ENCODE peak calls at places on chromosomes 3 and 15, in four cellular contexts. One of them, this sample, is unnamed.

GRCh38 chr3:447671-448070 is 251.1 kb downstream of the CHL1 start:
- DNase-seq in prostate gland: no peak
- DNase-seq in CD8-positive, alpha-beta T cell: no peak
- DNase-seq in neural progenitor cell: no peak
- DNase-seq in this sample: no peak

GRCh38 chr15:74786659-74787165 is 4.8 kb downstream of the CSK start:
- DNase-seq in prostate gland: no peak
- DNase-seq in CD8-positive, alpha-beta T cell: no peak
- DNase-seq in neural progenitor cell: no peak
- DNase-seq in this sample: no peak

GRCh38 chr3:38374221-38374620 is 27.6 kb downstream of the XYLB start:
- DNase-seq in prostate gland: no peak
- DNase-seq in CD8-positive, alpha-beta T cell: peak
- DNase-seq in neural progenitor cell: no peak
- DNase-seq in this sample: no peak

GRCh38 chr3:187912007-187912406 is 166.7 kb upstream of the BCL6 start:
- DNase-seq in prostate gland: no peak
- DNase-seq in CD8-positive, alpha-beta T cell: no peak
- DNase-seq in neural progenitor cell: no peak
- DNase-seq in this sample: no peak

GRCh38 chr3:167051421-167051820 is 328.7 kb downstream of the ZBBX start:
- DNase-seq in prostate gland: no peak
- DNase-seq in CD8-positive, alpha-beta T cell: no peak
- DNase-seq in neural progenitor cell: peak
- DNase-seq in this sample: no peak

GRCh38 chr3:16101295-16102186 is 72.9 kb upstream of the GALNT15 start:
- DNase-seq in prostate gland: no peak
- DNase-seq in CD8-positive, alpha-beta T cell: no peak
- DNase-seq in neural progenitor cell: no peak
- DNase-seq in this sample: no peak

GRCh38 chr3:195080571-195081141 is 190.3 kb downstream of the XXYLT1 start:
- DNase-seq in prostate gland: no peak
- DNase-seq in CD8-positive, alpha-beta T cell: no peak
- DNase-seq in neural progenitor cell: no peak
- DNase-seq in this sample: peak

GRCh38 chr3:149632225-149632624 is 25.6 kb downstream of the WWTR1 start:
- DNase-seq in prostate gland: no peak
- DNase-seq in CD8-positive, alpha-beta T cell: no peak
- DNase-seq in neural progenitor cell: no peak
- DNase-seq in this sample: no peak

GRCh38 chr15:69414702-69415161 is 583 bp downstream of the KIF23 start:
- DNase-seq in prostate gland: no peak
- DNase-seq in CD8-positive, alpha-beta T cell: no peak
- DNase-seq in neural progenitor cell: peak
- DNase-seq in this sample: peak

GRCh38 chr15:75059607-75060006 is 36.2 kb downstream of the PPCDC start:
- DNase-seq in prostate gland: no peak
- DNase-seq in CD8-positive, alpha-beta T cell: no peak
- DNase-seq in neural progenitor cell: no peak
- DNase-seq in this sample: no peak

GRCh38 chr3:187750513-187751123 is 5.3 kb upstream of the BCL6 start:
- DNase-seq in prostate gland: no peak
- DNase-seq in CD8-positive, alpha-beta T cell: no peak
- DNase-seq in neural progenitor cell: peak
- DNase-seq in this sample: peak

GRCh38 chr15:53110999-53111398 is 320.9 kb upstream of the ONECUT1 start:
- DNase-seq in prostate gland: no peak
- DNase-seq in CD8-positive, alpha-beta T cell: no peak
- DNase-seq in neural progenitor cell: peak
- DNase-seq in this sample: no peak

DNA sequence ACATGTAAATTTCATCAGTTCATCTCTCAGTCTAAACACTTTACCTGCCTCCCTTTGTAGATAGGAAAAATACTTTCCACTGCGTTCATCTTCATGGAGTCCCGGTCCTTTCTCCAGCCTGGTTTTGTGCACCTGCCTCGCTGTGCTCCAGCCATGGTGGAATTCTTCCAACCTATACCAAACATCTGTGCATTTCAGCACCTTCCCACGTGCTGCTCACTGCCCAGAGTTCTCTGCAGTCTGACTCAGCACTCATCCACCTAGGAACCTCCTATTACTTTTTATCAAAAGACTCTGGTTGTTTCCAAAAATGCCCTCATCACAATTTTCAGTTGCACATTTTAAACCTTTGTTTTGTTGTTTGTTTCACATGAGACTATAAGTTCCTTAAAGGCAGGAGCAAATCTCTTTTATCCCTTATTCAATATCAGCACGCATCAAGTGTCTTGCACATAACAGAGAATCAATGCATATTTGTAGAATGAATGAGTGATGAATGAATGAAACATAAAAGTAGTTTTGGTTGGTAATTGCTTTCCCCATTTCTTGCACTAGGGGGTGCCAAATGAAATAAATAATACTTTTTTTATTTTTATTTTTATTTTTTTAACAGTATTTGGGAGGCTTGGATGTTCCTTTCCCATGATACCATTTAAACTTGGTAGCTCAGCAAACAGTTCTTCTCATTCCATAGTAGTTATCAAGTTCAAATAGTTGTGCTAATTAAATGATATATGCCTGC is 30.2 kb upstream of the ADAMTS9 start:
- DNase-seq in prostate gland: no peak
- DNase-seq in CD8-positive, alpha-beta T cell: no peak
- DNase-seq in neural progenitor cell: no peak
- DNase-seq in this sample: no peak
- TF ChIP-seq CTCF in prostate gland: peak
- TF ChIP-seq CTCF in CD8-positive, alpha-beta T cell: no peak
- TF ChIP-seq CTCF in neural progenitor cell: peak
- TF ChIP-seq CTCF in this sample: no peak

DNA sequence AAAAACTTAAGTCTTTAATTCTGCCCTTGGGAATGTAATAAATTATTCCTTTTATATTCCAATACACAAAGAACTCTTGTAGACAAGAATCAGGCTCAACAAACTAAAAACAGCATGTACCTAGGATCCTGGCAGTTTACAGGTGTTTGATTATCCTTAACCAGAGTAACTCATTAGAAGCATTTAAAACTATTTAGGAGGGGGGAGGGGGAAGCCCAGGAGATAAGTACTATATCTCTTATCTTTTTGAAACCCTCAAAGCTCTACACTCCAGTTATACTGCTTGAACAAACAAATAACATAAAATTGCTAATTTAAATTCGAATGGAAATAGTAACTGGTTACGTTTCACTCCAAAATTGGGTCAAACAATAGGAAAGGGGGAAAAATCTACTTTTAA is 1.9 kb downstream of the CNBP start:
- DNase-seq in prostate gland: no peak
- DNase-seq in CD8-positive, alpha-beta T cell: no peak
- DNase-seq in neural progenitor cell: no peak
- DNase-seq in this sample: no peak
- H3K4me3 ChIP-seq in prostate gland: peak
- H3K4me3 ChIP-seq in CD8-positive, alpha-beta T cell: peak
- H3K4me3 ChIP-seq in neural progenitor cell: peak
- H3K4me3 ChIP-seq in this sample: peak

DNA sequence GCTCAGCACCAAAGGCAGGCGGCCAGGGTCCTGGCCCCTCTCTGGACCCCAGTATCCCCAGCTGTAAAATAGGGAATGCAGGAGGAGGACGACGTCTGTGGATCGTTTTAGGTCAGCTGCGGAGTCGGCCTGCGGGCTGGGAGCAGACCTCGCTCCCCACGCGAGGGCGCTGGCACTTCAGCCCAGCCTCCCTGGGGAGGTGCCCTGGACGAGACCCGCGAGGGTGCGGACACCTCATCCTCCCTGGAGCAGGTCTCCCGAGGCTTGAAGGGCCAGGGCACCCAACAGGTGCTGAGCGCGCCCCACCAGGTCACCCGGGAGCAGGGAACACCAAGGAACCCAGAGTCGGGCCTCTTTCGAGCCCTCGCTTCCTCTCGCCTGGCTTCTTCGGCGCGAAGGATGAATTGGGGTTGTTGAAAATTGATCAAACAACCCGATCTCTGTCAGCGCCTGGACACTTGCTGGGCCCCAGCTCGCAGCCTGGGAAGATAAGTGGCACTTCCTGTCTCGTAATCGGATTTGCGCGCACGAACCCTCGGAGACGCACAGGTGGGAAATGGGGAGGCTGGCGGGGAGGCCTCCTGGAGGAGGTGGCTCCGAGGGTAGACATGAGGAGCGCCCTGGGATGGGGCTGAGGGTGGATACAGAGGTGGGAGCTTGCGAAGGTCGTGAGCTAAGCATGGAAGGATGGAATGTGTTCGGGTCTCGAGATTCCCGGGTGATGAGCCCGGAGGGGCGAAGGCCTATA is 588 bp upstream of the VIPR1 start:
- DNase-seq in prostate gland: peak
- DNase-seq in CD8-positive, alpha-beta T cell: peak
- DNase-seq in neural progenitor cell: peak
- DNase-seq in this sample: peak
- TF ChIP-seq CTCF in prostate gland: peak
- TF ChIP-seq CTCF in CD8-positive, alpha-beta T cell: peak
- TF ChIP-seq CTCF in neural progenitor cell: peak
- TF ChIP-seq CTCF in this sample: peak

GRCh38 chr15:64809649-64810498 is 15.6 kb downstream of the PIF1 start:
- DNase-seq in prostate gland: peak
- DNase-seq in CD8-positive, alpha-beta T cell: peak
- DNase-seq in neural progenitor cell: peak
- DNase-seq in this sample: peak
- H3K4me3 ChIP-seq in prostate gland: no peak
- H3K4me3 ChIP-seq in CD8-positive, alpha-beta T cell: no peak
- H3K4me3 ChIP-seq in neural progenitor cell: no peak
- H3K4me3 ChIP-seq in this sample: no peak

This sample was measured in thyroid gland.